ENCODE peak calls at places on chromosomes 11 and 22, in six cellular contexts. B is naive thymus-derived CD4-positive, alpha-beta T cell; N is CD8-positive, alpha-beta T cell; Z is brain microvascular endothelial cell; F is cardiac fibroblast; S is lower lobe of right lung. T is an unnamed sample.

GRCh38 chr11:126544311-126545056 is 189.0 kb downstream of the ST3GAL4 start:
- DNase-seq in B (no peak), N (no peak), Z (peak), F (peak), S (no peak), T (no peak)

GRCh38 chr11:128956401-128957203 is 13.9 kb upstream of the TP53AIP1 start:
- DNase-seq in B (no peak), N (no peak), Z (peak), F (peak), S (no peak), T (peak)

GRCh38 chr22:48921411-48921903 is 906.2 kb downstream of the BRD1 start:
- DNase-seq in B (no peak), N (peak), Z (no peak), F (no peak), S (no peak), T (no peak)

GRCh38 chr11:17513853-17514252 is 30.4 kb downstream of the USH1C start:
- DNase-seq in B (no peak), N (no peak), Z (no peak), F (no peak), S (no peak), T (no peak)

GRCh38 chr22:39332441-39333064 is 13.1 kb upstream of the RPL3 start:
- DNase-seq in B (no peak), N (no peak), Z (no peak), F (peak), S (no peak), T (no peak)

GRCh38 chr11:77074626-77075221 is 8.0 kb downstream of the CAPN5 start:
- DNase-seq in B (no peak), N (no peak), Z (no peak), F (no peak), S (peak), T (no peak)

GRCh38 chr11:112961751-112962747 is 829 bp downstream of the NCAM1 start:
- DNase-seq in B (no peak), N (no peak), Z (no peak), F (no peak), S (peak), T (no peak)

GRCh38 chr11:113862430-113862829 is 12.9 kb downstream of the USP28 start:
- DNase-seq in B (no peak), N (no peak), Z (peak), F (peak), S (no peak), T (no peak)

GRCh38 chr11:8309862-8310261 is 46.2 kb upstream of the LMO1 start:
- DNase-seq in B (no peak), N (no peak), Z (no peak), F (no peak), S (no peak), T (peak)

GRCh38 chr11:66119348-66120133 is 49.5 kb downstream of the PACS1 start:
- DNase-seq in B (no peak), N (no peak), Z (peak), F (peak), S (no peak), T (no peak)

GRCh38 chr11:134418119-134418840 is 6.2 kb upstream of the B3GAT1 start:
- DNase-seq in B (no peak), N (no peak), Z (peak), F (peak), S (no peak), T (no peak)

GRCh38 chr11:120956710-120957500 is 67.0 kb upstream of the TBCEL start:
- DNase-seq in B (no peak), N (peak), Z (no peak), F (no peak), S (no peak), T (peak)

GRCh38 chr22:22833059-22833458 is 54.6 kb upstream of the IGLL5 start:
- DNase-seq in B (no peak), N (no peak), Z (no peak), F (no peak), S (no peak), T (no peak)

GRCh38 chr22:24706732-24707476 is 67.6 kb downstream of the PIWIL3 start:
- DNase-seq in B (no peak), N (no peak), Z (no peak), F (no peak), S (no peak), T (no peak)

GRCh38 chr11:46272816-46273427 is 4.5 kb upstream of the CREB3L1 start:
- DNase-seq in B (no peak), N (no peak), Z (no peak), F (peak), S (peak), T (no peak)

GRCh38 chr11:134024420-134025085 is 44.3 kb upstream of the JAM3 start:
- DNase-seq in B (no peak), N (no peak), Z (no peak), F (no peak), S (no peak), T (no peak)

GRCh38 chr11:117443269-117444186 is 115.9 kb downstream of the CEP164 start:
- DNase-seq in B (no peak), N (no peak), Z (peak), F (peak), S (no peak), T (no peak)

GRCh38 chr11:124756753-124757227 is 4.7 kb upstream of the VSIG2 start:
- DNase-seq in B (no peak), N (no peak), Z (no peak), F (no peak), S (no peak), T (no peak)

GRCh38 chr22:44248926-44249325 is 63.8 kb downstream of the SHISAL1 start:
- DNase-seq in B (no peak), N (no peak), Z (no peak), F (no peak), S (no peak), T (no peak)

DNA sequence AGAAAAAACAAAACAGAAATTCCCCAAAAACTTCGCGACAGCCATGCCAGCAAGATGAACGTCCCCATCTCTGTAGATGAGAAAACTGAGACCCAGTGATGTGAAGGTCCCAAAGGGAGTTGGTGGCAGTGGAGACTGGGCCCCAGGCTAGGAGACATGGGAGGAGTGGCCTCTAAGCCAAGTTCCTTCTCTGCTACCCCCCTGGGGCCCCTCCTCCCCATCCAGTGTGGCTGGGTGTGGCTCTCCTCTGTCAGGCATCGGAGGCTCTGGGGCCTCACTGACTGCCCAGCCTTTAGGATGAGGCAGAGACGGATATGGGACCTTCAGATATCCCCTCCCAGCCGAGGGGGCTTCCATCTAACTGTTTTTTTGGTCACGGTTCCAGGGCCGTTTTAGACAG is 9.8 kb downstream of the RELT start:
- DNase-seq in B (no peak), N (no peak), Z (no peak), F (no peak), S (peak), T (no peak)
- H3K4me3 ChIP-seq in B (no peak), N (no peak), Z (no peak), F (no peak), S (peak), T (no peak)

DNA sequence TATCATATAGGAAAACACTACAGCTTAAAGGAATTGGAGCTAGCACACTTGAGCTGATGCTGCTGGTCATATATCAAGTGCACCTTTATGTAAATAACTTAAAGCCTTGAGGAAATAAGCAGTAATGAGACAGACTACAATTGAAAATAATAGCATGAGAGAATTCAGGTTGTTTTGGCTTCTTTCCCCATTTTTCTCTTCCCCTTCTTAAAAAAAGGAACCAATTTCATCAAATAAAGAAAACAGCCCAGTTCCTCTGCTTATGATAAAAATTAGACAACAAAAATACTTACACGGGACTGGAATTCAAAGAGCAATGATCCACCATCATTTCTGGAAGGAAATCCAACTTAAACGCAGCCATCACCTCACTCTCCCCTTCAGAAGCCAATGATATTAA is 50.2 kb upstream of the RAPSN start:
- DNase-seq in B (no peak), N (no peak), Z (no peak), F (no peak), S (no peak), T (no peak)
- H3K4me3 ChIP-seq in B (no peak), N (no peak), Z (no peak), F (no peak), S (no peak), T (no peak)

DNA sequence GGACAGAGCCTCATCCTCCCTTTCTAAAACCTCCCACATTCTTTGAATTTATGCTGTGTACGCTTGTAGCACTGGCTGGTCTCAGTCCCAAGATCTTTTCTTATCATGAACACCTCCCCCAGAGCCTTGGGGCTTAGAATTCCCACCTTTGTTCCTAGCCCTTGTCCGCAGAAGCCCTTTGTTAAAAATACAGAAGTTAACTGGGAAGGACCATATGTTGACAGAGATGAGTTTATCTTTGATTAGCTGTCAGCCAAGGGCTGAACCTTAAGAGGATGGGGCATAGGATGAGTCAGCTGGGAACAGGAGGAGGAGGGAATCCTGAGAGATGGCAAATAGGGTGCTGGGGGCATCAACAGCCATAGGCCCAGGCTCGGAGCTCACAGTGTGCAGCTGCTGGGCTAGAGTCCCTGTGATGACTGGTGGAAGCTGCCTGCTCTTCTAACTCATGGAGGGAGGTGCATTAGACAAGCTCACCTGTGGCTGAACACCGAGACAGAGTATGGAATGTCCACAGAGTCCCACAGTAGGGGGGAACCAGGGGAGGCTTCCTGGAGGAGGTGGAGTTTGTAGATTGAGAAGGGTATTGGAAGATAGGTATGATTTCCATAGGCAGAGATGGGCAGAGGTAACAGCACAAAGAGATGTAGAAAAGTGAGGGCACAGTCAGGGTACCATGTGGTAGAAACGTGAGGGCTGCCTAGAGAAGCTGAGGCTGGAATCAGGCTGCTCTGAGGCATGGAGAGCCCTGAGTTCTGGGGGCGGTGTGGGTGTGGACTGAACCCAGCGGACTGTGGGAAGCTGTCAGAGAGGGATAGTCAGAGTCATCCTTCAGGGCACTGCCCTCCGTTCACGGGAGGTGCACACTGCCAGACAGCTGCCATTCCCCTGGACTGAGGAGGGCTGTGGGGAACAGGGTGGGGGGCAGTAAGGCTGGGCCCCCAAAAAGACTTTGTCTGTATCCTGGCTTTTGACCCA is 9.9 kb downstream of the MICAL2 start:
- DNase-seq in B (no peak), N (no peak), Z (no peak), F (peak), S (no peak), T (no peak)
- H3K4me3 ChIP-seq in B (no peak), N (no peak), Z (no peak), F (no peak), S (no peak), T (no peak)

GRCh38 chr22:36770116-36770945 is 5.6 kb downstream of the IFT27 start:
- DNase-seq in B (no peak), N (no peak), Z (no peak), F (no peak), S (no peak), T (no peak)
- H3K4me3 ChIP-seq in B (no peak), N (no peak), Z (no peak), F (no peak), S (no peak), T (no peak)

GRCh38 chr11:20369816-20370215 is 6.3 kb downstream of the HTATIP2 start:
- DNase-seq in B (no peak), N (no peak), Z (no peak), F (no peak), S (no peak), T (no peak)

GRCh38 chr11:20363500-20364411 is at the start of gene HTATIP2:
- DNase-seq in B (peak), N (peak), Z (no peak), F (peak), S (peak), T (no peak)

GRCh38 chr11:20368441-20368840 is 4.9 kb downstream of the HTATIP2 start:
- DNase-seq in B (no peak), N (no peak), Z (no peak), F (peak), S (no peak), T (no peak)

GRCh38 chr11:20364412-20364792 is 888 bp downstream of the HTATIP2 start:
- DNase-seq in B (no peak), N (no peak), Z (no peak), F (peak), S (no peak), T (no peak)

GRCh38 chr11:20367313-20367948 is 3.9 kb downstream of the HTATIP2 start:
- DNase-seq in B (no peak), N (peak), Z (peak), F (peak), S (no peak), T (no peak)
- H3K4me3 ChIP-seq in B (no peak), N (no peak), Z (no peak), F (no peak), S (no peak), T (no peak)

GRCh38 chr11:12765428-12765827 is 91.2 kb downstream of the TEAD1 start:
- DNase-seq in B (no peak), N (no peak), Z (no peak), F (no peak), S (no peak), T (peak)
- H3K4me3 ChIP-seq in B (no peak), N (no peak), Z (no peak), F (no peak), S (no peak), T (no peak)

GRCh38 chr11:122979103-122979814 is 2.4 kb downstream of the BSX start:
- DNase-seq in B (no peak), N (no peak), Z (no peak), F (no peak), S (no peak), T (no peak)

GRCh38 chr11:122976734-122977454 is 4.7 kb downstream of the BSX start:
- DNase-seq in B (no peak), N (no peak), Z (no peak), F (no peak), S (no peak), T (no peak)

GRCh38 chr11:122976396-122976733 is 5.3 kb downstream of the BSX start:
- DNase-seq in B (no peak), N (no peak), Z (no peak), F (no peak), S (no peak), T (no peak)

GRCh38 chr11:122978303-122978620 is 3.4 kb downstream of the BSX start:
- DNase-seq in B (no peak), N (no peak), Z (no peak), F (no peak), S (no peak), T (no peak)

DNA sequence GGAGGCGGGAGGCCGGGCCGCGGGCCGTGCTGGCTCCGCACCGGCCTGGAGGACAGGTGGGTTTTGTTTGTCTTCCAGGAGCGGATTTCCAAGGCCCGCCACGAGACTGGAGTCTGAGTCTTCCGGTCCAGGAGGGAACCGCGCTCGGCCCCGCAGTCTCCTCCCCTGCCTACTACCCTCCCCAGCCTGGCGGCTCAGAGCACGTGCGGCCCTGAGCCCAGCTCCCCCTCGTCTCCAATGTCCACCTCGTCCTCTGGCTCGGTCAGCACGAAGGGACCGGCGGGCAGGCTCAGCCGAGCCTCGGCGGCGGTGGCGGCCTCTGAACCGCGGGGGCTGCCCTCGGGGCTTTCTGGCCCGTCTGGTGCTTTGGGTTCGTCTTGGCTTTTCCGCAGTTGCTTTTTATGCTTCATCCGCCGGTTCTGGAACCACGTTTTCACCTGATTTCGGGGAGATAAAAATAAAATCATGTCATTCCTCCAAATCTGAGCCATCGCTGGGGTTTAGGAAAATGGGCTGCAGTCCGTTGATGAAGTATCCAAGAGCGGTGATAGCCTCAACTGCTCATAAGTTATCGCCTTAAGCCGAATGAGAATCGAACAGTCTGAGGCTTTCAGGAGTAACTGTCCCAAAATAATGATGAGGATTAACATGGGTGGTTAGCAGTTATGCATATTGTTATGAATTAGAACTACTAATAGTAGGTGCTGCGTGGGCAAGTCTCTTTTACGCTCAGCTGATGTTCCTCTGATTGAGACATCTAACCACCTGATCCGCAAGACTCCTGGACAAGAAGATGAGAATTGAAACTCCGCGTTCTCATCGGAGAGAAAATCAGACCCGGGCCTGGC is 4.0 kb downstream of the BSX start:
- DNase-seq in B (no peak), N (no peak), Z (no peak), F (no peak), S (no peak), T (no peak)
- H3K4me3 ChIP-seq in B (no peak), N (peak), Z (no peak), F (no peak), S (peak), T (no peak)

DNA sequence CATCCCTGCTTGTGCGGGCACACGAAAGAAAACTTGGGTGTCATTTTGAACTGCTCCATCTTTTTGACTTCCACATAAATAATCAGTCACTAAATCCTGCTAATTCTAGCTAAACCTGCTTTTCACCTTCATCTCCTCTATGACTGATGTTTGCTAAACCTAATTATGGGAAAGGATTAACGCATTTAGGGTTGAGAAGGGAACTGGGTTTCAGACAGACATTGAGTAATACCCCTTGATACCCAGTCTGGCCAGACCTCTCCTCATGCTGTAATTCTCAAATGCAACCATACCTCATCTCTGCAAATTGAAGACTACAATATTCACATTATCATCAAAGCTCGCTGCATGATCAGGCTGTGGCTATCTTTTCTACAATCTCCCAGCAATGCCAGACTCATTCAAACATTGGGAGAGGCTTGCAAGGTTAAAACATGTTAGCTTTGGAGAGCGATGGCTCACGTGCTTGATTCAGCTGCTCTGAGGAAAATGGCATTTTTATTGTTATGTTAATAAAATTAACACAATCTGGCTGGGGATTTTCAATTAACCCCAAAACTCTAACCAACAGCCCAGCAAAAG is 2.4 kb downstream of the HPS4 start:
- DNase-seq in B (no peak), N (no peak), Z (no peak), F (no peak), S (no peak), T (no peak)
- H3K4me3 ChIP-seq in B (no peak), N (no peak), Z (no peak), F (no peak), S (no peak), T (peak)

GRCh38 chr22:19759459-19759993 is 1.1 kb upstream of the TBX1 start:
- DNase-seq in B (no peak), N (no peak), Z (no peak), F (no peak), S (no peak), T (no peak)
- H3K4me3 ChIP-seq in B (no peak), N (peak), Z (no peak), F (no peak), S (peak), T (no peak)

T was measured in Jurkat, Clone E6-1.